ENCODE peak calls at places on chromosomes 1 and 21, in five cellular contexts. One of them, this sample, is unnamed.

GRCh38 chr1:181095260-181095659 is 6.8 kb downstream of the IER5 start:
- DNase-seq in Panc1: no peak
- DNase-seq in A673: no peak
- DNase-seq in bronchial epithelial cell: no peak
- DNase-seq in HCT116: no peak
- DNase-seq in this sample: no peak

GRCh38 chr1:171809834-171810233 is 28.4 kb downstream of the METTL13 start:
- DNase-seq in Panc1: no peak
- DNase-seq in bronchial epithelial cell: peak
- DNase-seq in A673: no peak
- DNase-seq in HCT116: no peak
- DNase-seq in this sample: no peak

GRCh38 chr1:209556159-209556690 is 27.3 kb upstream of the CAMK1G start:
- DNase-seq in Panc1: no peak
- DNase-seq in bronchial epithelial cell: no peak
- DNase-seq in HCT116: no peak
- DNase-seq in A673: no peak
- DNase-seq in this sample: no peak

GRCh38 chr1:15836772-15837669 is 10.5 kb upstream of the SPEN start:
- DNase-seq in A673: no peak
- DNase-seq in HCT116: no peak
- DNase-seq in bronchial epithelial cell: no peak
- DNase-seq in Panc1: no peak
- DNase-seq in this sample: no peak

GRCh38 chr21:37342046-37342632 is 24.4 kb upstream of the DYRK1A start:
- DNase-seq in A673: peak
- DNase-seq in HCT116: no peak
- DNase-seq in bronchial epithelial cell: no peak
- DNase-seq in Panc1: no peak
- DNase-seq in this sample: no peak

GRCh38 chr1:57857809-57858208 is 433.9 kb upstream of the DAB1 start:
- DNase-seq in HCT116: no peak
- DNase-seq in A673: peak
- DNase-seq in bronchial epithelial cell: peak
- DNase-seq in Panc1: no peak
- DNase-seq in this sample: peak

GRCh38 chr1:152125834-152126443 is 10.7 kb upstream of the TCHH start:
- DNase-seq in A673: no peak
- DNase-seq in Panc1: no peak
- DNase-seq in bronchial epithelial cell: no peak
- DNase-seq in HCT116: no peak
- DNase-seq in this sample: no peak

GRCh38 chr1:154607084-154607747 is 770 bp downstream of the ADAR start:
- DNase-seq in bronchial epithelial cell: peak
- DNase-seq in HCT116: no peak
- DNase-seq in A673: peak
- DNase-seq in Panc1: no peak
- DNase-seq in this sample: peak

GRCh38 chr1:153610334-153611023 is 2.5 kb downstream of the S100A16 start:
- DNase-seq in bronchial epithelial cell: peak
- DNase-seq in A673: no peak
- DNase-seq in Panc1: no peak
- DNase-seq in HCT116: no peak
- DNase-seq in this sample: peak

GRCh38 chr1:242452573-242452972 is 71.9 kb downstream of the PLD5 start:
- DNase-seq in bronchial epithelial cell: no peak
- DNase-seq in A673: no peak
- DNase-seq in Panc1: no peak
- DNase-seq in HCT116: no peak
- DNase-seq in this sample: no peak

GRCh38 chr1:224592636-224593579 is 23.2 kb upstream of the CNIH3 start:
- DNase-seq in bronchial epithelial cell: peak
- DNase-seq in Panc1: no peak
- DNase-seq in A673: peak
- DNase-seq in HCT116: no peak
- DNase-seq in this sample: peak

GRCh38 chr21:17688912-17689874 is 76.5 kb upstream of the BTG3 start:
- DNase-seq in bronchial epithelial cell: peak
- DNase-seq in HCT116: peak
- DNase-seq in Panc1: no peak
- DNase-seq in A673: peak
- DNase-seq in this sample: peak

GRCh38 chr1:197526736-197527371 is 248.4 kb downstream of the DENND1B start:
- DNase-seq in Panc1: no peak
- DNase-seq in bronchial epithelial cell: peak
- DNase-seq in A673: peak
- DNase-seq in HCT116: peak
- DNase-seq in this sample: peak

GRCh38 chr1:211726467-211726866 is 51.0 kb upstream of the NEK2 start:
- DNase-seq in HCT116: no peak
- DNase-seq in Panc1: no peak
- DNase-seq in bronchial epithelial cell: no peak
- DNase-seq in A673: no peak
- DNase-seq in this sample: no peak
- H3K4me3 ChIP-seq in HCT116: no peak
- H3K4me3 ChIP-seq in Panc1: no peak
- H3K4me3 ChIP-seq in bronchial epithelial cell: no peak
- H3K4me3 ChIP-seq in A673: no peak
- H3K4me3 ChIP-seq in this sample: no peak

GRCh38 chr21:38659936-38660332 is 145.8 kb upstream of the ETS2 start:
- DNase-seq in bronchial epithelial cell: no peak
- DNase-seq in HCT116: no peak
- DNase-seq in A673: no peak
- DNase-seq in Panc1: no peak
- DNase-seq in this sample: no peak
- H3K4me3 ChIP-seq in bronchial epithelial cell: no peak
- H3K4me3 ChIP-seq in HCT116: no peak
- H3K4me3 ChIP-seq in A673: no peak
- H3K4me3 ChIP-seq in Panc1: no peak
- H3K4me3 ChIP-seq in this sample: no peak

DNA sequence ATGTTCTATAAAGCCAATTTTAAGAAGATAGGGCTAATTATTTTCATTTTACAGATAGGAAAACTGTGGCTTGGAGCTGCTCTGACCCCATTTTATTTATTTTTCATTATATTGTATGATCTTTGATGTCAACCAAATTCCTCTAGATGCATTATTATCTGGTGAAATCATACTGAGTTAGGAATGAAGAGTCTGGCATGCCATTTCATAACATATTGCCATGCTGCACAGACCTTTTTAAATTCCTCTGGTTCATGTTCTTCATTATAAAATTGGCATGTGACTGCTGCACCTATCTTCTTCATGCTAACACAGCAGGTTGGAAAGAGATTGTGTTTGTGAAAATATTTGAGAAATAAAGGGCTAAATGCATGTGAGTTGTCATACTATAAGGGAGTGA is 12.7 kb downstream of the PRRX1 start:
- DNase-seq in HCT116: no peak
- DNase-seq in A673: no peak
- DNase-seq in bronchial epithelial cell: no peak
- DNase-seq in Panc1: no peak
- DNase-seq in this sample: peak
- H3K4me3 ChIP-seq in HCT116: no peak
- H3K4me3 ChIP-seq in A673: no peak
- H3K4me3 ChIP-seq in bronchial epithelial cell: no peak
- H3K4me3 ChIP-seq in Panc1: no peak
- H3K4me3 ChIP-seq in this sample: no peak

DNA sequence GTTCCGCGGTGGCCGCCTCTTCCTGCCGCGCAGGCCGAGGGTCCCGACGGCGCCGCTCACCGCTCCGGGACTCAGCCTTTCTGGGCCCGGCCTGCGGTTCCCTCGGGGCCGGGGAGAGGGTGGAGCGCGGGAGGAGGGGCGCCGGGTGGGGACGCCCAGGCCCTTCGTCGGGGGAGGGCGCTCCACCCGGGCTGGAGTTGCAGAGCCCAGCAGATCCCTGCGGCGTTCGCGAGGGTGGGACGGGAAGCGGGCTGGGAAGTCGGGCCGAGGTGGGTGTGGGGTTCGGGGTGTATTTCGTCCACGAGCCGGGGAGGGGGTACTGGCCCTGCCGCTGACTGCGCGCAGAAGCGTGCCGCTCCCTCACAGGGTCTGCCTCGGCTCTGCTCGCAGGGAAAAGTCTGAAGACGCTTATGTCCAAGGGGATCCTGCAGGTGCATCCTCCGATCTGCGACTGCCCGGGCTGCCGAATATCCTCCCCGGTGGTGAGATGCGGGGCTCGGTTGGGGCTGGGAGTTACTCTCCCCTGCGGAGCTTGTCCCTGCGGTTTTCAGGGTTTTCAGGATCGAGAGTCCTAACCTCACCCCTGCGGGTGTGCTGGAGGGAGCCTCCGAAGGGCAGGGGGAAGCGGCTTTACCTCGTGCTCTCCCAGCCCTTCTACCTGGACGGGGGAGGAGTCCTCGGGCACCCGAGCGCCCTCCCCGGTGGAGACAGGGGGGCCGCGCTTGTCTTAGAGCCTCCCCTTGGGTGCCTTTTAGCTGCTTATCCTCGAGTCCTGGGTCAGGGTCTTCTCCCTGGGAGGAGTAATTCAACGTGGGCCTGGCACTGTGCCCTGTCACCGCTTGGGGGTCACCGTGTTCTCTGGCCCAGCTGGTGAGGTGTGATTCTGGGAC is 2.1 kb downstream of the SAMD11 start:
- DNase-seq in HCT116: no peak
- DNase-seq in bronchial epithelial cell: no peak
- DNase-seq in A673: peak
- DNase-seq in Panc1: no peak
- DNase-seq in this sample: no peak
- H3K4me3 ChIP-seq in HCT116: peak
- H3K4me3 ChIP-seq in bronchial epithelial cell: no peak
- H3K4me3 ChIP-seq in A673: peak
- H3K4me3 ChIP-seq in Panc1: peak
- H3K4me3 ChIP-seq in this sample: peak

DNA sequence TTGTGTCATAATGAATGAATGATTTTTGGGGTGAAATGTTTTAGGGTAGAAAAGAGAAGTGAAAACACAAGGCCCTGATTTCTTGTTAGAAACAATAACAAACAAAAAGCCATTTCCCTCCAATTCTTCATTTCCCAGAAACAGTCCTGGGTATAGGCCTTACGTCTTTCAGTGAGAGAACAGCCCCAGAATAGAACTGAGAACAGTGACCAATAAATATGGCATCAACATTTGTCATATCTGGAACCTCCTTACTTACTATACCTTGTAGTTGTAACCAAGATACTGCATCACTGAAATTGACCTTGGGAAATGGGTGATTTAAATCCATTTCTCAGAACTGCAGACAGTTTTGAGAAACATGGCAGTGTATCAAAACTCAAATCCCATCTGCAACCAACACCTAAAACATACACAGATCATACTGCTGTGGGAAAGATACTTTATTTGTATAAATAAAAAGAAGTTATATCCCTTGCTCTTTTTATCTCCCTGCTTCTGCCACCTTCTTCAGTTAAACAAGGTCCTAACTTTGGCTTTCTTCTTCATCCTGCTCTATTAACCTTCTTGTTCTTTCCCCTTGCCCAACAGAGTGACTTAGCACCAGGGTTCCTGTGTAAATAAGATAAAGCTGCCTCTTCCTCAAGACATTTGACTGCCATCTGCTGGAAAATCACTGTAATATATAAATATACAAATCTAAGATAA is 19.5 kb downstream of the XKR8 start:
- DNase-seq in HCT116: peak
- DNase-seq in Panc1: no peak
- DNase-seq in A673: peak
- DNase-seq in bronchial epithelial cell: peak
- DNase-seq in this sample: peak
- H3K4me3 ChIP-seq in HCT116: no peak
- H3K4me3 ChIP-seq in Panc1: no peak
- H3K4me3 ChIP-seq in A673: no peak
- H3K4me3 ChIP-seq in bronchial epithelial cell: no peak
- H3K4me3 ChIP-seq in this sample: no peak

GRCh38 chr1:40706626-40707025 is 15.1 kb downstream of the NFYC start:
- DNase-seq in Panc1: no peak
- DNase-seq in bronchial epithelial cell: no peak
- DNase-seq in A673: no peak
- DNase-seq in HCT116: no peak
- DNase-seq in this sample: no peak

GRCh38 chr1:40709100-40709801 is 17.7 kb downstream of the NFYC start:
- DNase-seq in bronchial epithelial cell: peak
- DNase-seq in A673: peak
- DNase-seq in HCT116: peak
- DNase-seq in Panc1: no peak
- DNase-seq in this sample: peak

GRCh38 chr1:40710581-40711315 is 19.2 kb downstream of the NFYC start:
- DNase-seq in Panc1: no peak
- DNase-seq in HCT116: no peak
- DNase-seq in A673: no peak
- DNase-seq in bronchial epithelial cell: no peak
- DNase-seq in this sample: peak

GRCh38 chr1:40709802-40710278 is 18.3 kb downstream of the NFYC start:
- DNase-seq in A673: no peak
- DNase-seq in Panc1: no peak
- DNase-seq in HCT116: no peak
- DNase-seq in bronchial epithelial cell: no peak
- DNase-seq in this sample: no peak

DNA sequence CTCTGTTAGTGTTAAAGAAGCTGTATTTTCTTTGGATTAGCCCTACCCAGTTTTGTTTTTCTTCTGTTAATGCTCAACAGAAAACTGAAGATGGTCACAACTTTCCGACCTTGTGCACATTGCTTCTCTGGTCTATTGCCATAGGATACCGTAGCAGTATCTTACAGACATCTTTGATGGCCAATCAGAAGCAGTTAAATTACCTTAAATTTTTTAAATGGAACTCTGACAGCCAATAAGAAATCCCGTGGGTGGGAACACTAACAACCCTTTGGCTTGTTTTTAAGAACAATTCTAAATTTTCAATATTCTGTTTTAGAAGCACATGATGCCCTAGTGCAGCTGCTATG is 17.2 kb downstream of the NFYC start:
- DNase-seq in Panc1: no peak
- DNase-seq in A673: peak
- DNase-seq in HCT116: peak
- DNase-seq in bronchial epithelial cell: peak
- DNase-seq in this sample: peak
- H3K4me3 ChIP-seq in Panc1: peak
- H3K4me3 ChIP-seq in A673: peak
- H3K4me3 ChIP-seq in HCT116: peak
- H3K4me3 ChIP-seq in bronchial epithelial cell: peak
- H3K4me3 ChIP-seq in this sample: peak

This sample was measured in astrocyte of the spinal cord.